ENCODE peak calls at places on chromosomes 4 and X, in five cellular contexts. W, O, Z, B and C are unnamed samples.
A peak's percentile ranks its signal among the peaks of the same experiment; 100 is the strongest.

GRCh38 chrX:11665144-11666040 is at the start of gene ARHGAP6:
- DNase-seq in B (no peak), Z (peak; percentile 20), O (peak; percentile 55), W (no peak), C (peak; percentile 22)

GRCh38 chr4:7725951-7726350 is 213.7 kb downstream of the AFAP1 start:
- DNase-seq in Z (peak; percentile 55), B (no peak), O (peak; percentile 36), W (no peak), C (no peak)

GRCh38 chr4:16001484-16001858 is 38.5 kb upstream of the FGFBP2 start:
- DNase-seq in W (peak; percentile 56), O (peak; percentile 63), B (no peak), Z (peak; percentile 72), C (peak; percentile 49)

GRCh38 chrX:16208601-16209000 is 41.3 kb downstream of the MAGEB17 start:
- DNase-seq in B (no peak), O (no peak), W (no peak), Z (no peak), C (no peak)

GRCh38 chr4:140756292-140757219 is at the start of gene TBC1D9:
- DNase-seq in Z (peak; percentile 55), W (peak; percentile 90), B (peak; percentile 86), O (peak; percentile 86), C (peak; percentile 87)

GRCh38 chr4:61511716-61512488 is 311.8 kb downstream of the ADGRL3 start:
- DNase-seq in B (no peak), O (peak; percentile 81), W (no peak), Z (peak; percentile 73), C (no peak)

GRCh38 chr4:112253382-112254000 is 21.9 kb downstream of the AP1AR start:
- DNase-seq in O (no peak), W (no peak), Z (no peak), B (no peak), C (no peak)

GRCh38 chr4:77163636-77164035 is 6.6 kb downstream of the CCNG2 start:
- DNase-seq in W (no peak), B (no peak), Z (no peak), O (peak; percentile 38), C (no peak)

GRCh38 chr4:187294861-187295260 is 571.2 kb upstream of the FAT1 start:
- DNase-seq in Z (peak; percentile 66), B (no peak), O (peak; percentile 3), W (no peak), C (peak; percentile 83)

GRCh38 chr4:47415719-47416118 is 47.8 kb downstream of the COMMD8 start:
- DNase-seq in W (no peak), O (no peak), Z (no peak), B (no peak), C (no peak)

GRCh38 chr4:125979868-125980412 is 665.2 kb downstream of the FAT4 start:
- DNase-seq in B (no peak), Z (no peak), O (no peak), W (no peak), C (no peak)

GRCh38 chrX:74458738-74459137 is 37.4 kb downstream of the SLC16A2 start:
- DNase-seq in W (no peak), B (no peak), O (peak; percentile 75), Z (peak; percentile 77), C (no peak)

DNA sequence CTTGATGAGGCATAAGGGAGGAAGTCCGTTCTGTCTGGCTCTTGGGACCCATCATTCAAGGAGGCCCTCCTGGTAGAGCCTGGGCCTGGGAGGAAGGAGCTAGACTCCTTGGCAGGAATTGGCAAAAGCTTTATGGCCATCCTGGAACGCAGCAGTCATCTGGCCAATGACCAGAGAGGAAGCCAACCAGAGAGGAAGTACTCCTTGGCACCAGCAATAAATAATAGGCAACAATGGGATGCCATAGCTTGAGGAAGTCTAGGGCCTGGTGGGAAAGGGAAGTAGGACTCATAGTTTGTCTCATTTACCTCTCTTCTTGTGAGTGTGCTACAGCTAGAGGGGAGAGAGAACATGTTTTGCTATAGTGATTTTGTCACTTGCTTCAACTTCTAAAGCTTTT is 53.1 kb downstream of the MSN start:
- DNase-seq in O (no peak), W (no peak), Z (no peak), B (no peak), C (no peak)
- H3K4me1 ChIP-seq in O (peaks cover 4% of the 10 kb centered on the region), W (peaks cover 14% of the 10 kb centered on the region), Z (peaks cover 2% of the 10 kb centered on the region), B (no peaks in the 10 kb centered on the region), C (peaks cover 5% of the 10 kb centered on the region)

GRCh38 chrX:68703849-68704248 is 56.4 kb downstream of the STARD8 start:
- DNase-seq in Z (no peak), O (no peak), W (no peak), B (no peak), C (no peak)
- TF ChIP-seq CTCF in Z (no peak), O (no peak), W (no peak), B (no peak), C (no peak)

DNA sequence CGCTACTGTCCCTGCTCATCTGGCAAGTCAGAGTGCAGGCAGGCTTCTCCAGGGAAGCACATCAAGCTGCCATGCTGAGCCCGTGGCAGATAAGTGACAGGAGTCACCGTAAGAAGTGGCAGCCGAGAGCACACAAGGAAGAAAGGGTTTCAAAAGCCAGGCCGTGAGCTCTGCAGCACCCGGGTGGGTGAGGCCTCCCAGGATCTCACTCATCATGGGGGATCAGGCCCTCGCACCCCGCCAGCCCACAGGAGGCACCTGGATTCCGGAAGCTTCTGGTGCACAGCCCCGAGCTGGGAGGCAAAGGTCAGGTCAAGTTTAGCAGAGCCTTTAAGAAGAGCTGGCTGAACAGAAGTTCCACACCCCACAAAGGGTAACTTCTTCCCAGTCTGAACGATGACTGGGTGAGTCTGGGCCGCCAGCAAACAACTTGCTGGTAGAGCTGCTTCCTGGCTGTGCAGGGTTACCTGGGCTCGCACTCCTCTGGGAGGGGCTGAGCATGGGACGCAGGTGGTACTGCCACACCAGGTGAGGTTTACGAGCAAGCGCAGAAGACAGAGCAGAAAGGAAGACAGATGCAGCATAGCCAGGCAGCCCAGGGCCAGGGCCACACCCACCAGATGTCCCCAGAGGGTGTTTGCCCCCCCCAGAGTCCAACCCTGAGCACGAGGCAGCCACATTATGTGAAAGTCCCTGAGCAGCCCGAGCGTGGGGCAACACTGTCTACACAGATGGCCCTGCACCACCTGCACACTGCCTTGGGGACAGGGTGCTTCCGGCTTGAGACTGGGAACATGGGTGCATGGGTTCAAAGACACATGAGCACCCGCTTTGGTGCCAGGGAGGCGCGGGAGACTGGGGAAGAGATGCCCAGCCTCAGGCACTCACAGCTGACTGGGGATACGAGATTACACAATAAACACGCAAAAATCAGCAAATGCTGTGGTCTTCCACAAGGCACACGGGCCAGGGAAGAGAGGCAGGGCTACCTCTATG is 7.7 kb downstream of the CCNQ start:
- DNase-seq in W (no peak), O (no peak), Z (no peak), B (no peak), C (peak; percentile 52)
- H3K27ac ChIP-seq in W (no peak overlapping the region), O (no peak overlapping the region), Z (no peak overlapping the region), B (no peak overlapping the region), C (no peak overlapping the region)

GRCh38 chr4:90121961-90122748 is 5.0 kb upstream of the CCSER1 start:
- DNase-seq in O (peak; percentile 77), Z (peak; percentile 3), B (no peak), W (no peak), C (no peak)
- H3K4me1 ChIP-seq in O (no peaks in the 10 kb centered on the region), Z (no peaks in the 10 kb centered on the region), B (no peaks in the 10 kb centered on the region), W (no peaks in the 10 kb centered on the region), C (no peaks in the 10 kb centered on the region)